ENCODE peak calls at places on chromosomes 6 and 20, in six cellular contexts. P is H1, M is K562, S is GM12891, H is GM12878, J is HepG2. W is an unnamed sample.

GRCh38 chr6:51995214-51995735 is 92.1 kb downstream of the PKHD1 start:
- DNase-seq in P (no peak), M (no peak), S (no peak), H (no peak), J (no peak), W (no peak)

GRCh38 chr6:158654960-158655485 is 5.2 kb downstream of the SYTL3 start:
- DNase-seq in P (no peak), M (no peak), S (no peak), H (no peak), J (no peak), W (no peak)

GRCh38 chr6:142045380-142046270 is 87.1 kb upstream of the GJE1 start:
- DNase-seq in P (no peak), M (no peak), S (no peak), H (no peak), J (no peak), W (no peak)

GRCh38 chr20:64069614-64070243 is 6.7 kb downstream of the TCEA2 start:
- DNase-seq in P (peak), M (peak), S (no peak), H (no peak), J (peak), W (peak)

GRCh38 chr20:41004561-41005360 is 23.9 kb upstream of the TOP1 start:
- DNase-seq in P (no peak), M (no peak), S (no peak), H (no peak), J (no peak), W (no peak)

GRCh38 chr6:16667509-16667908 is 93.8 kb downstream of the ATXN1 start:
- DNase-seq in P (no peak), M (no peak), S (no peak), H (no peak), J (no peak), W (no peak)

GRCh38 chr20:57409672-57410397 is 18.6 kb downstream of the RBM38 start:
- DNase-seq in P (no peak), M (peak), S (no peak), H (no peak), J (no peak), W (no peak)

GRCh38 chr6:51495016-51495805 is 592.2 kb downstream of the PKHD1 start:
- DNase-seq in P (no peak), M (no peak), S (no peak), H (no peak), J (no peak), W (no peak)

GRCh38 chr6:106974337-106974998 is at the start of gene CD24:
- DNase-seq in P (peak), M (no peak), S (no peak), H (no peak), J (no peak), W (no peak)
- TF ChIP-seq POLR2A in P (peak), M (no peak), S (no peak), H (peak), J (peak), W (no peak)

GRCh38 chr20:16407251-16408067 is 165.8 kb downstream of the KIF16B start:
- DNase-seq in P (no peak), M (no peak), S (no peak), H (no peak), J (peak), W (no peak)
- TF ChIP-seq TAF1 in P (no peak), M (no peak), S (no peak), H (no peak), J (no peak), W (no peak)

DNA sequence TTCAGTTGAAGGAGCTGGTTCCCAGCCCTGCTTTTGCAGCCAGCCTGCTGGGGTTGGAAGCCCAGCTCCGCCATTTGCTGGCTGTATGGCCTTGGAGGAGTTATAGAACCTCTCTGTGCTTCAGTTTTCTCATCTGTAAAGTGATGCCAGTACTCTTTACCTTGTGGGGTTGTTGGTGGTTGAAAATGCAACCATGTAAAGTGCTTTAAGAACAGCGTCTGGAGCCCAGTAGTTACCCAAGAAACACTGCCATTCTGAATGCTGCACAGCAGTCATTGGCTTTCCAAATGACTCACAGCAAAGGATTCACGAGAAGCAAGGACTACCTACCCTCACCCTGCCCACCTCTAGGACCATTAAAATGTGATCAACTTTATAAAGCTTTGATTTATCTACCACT is 154.4 kb downstream of the F13A1 start:
- DNase-seq in P (no peak), M (no peak), S (no peak), H (no peak), J (no peak), W (no peak)
- TF ChIP-seq POLR2A in P (no peak), M (no peak), S (no peak), H (no peak), J (no peak), W (no peak)

GRCh38 chr6:134373966-134374365 is 56.1 kb upstream of the SGK1 start:
- DNase-seq in P (no peak), M (no peak), S (no peak), H (no peak), J (no peak), W (no peak)

GRCh38 chr6:134374486-134374885 is 56.6 kb upstream of the SGK1 start:
- DNase-seq in P (no peak), M (no peak), S (no peak), H (no peak), J (no peak), W (no peak)

GRCh38 chr6:134375199-134375598 is 57.3 kb upstream of the SGK1 start:
- DNase-seq in P (no peak), M (no peak), S (no peak), H (no peak), J (no peak), W (no peak)

GRCh38 chr6:134373282-134373922 is 55.5 kb upstream of the SGK1 start:
- DNase-seq in P (no peak), M (peak), S (peak), H (peak), J (no peak), W (peak)

DNA sequence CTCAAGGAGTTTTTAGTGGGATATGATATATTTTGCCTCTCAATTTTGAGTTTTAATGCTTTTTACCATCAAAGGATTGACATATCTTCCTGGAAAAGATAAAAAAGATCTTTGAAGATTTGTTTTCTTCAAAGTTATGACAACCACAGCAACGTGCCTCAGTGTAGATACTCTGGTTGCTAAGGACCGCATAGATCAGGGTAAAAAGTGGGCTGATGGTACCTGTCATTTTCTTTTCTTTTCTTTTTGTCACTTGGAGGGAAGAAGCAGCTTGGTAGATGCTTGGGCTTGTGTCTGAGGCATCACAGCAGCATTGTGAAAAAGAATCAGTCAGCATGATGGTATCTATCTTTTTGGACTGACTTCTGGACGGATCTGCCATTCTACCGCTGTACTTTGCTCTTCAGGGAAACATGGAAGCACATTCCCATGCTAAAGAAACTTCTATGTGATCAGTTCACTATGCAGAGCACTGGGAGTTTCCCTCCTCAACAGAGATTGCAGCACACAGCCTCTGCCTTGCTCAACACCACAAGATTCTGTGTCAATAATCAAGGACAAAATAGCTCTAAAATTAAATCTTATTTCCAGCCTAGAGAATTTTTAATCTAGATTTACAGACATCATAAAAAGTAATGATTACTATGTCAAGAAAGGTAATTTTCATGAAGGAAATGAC is 54.8 kb upstream of the SGK1 start:
- DNase-seq in P (no peak), M (no peak), S (no peak), H (no peak), J (no peak), W (no peak)
- TF ChIP-seq TAF1 in P (no peak), M (no peak), S (no peak), H (no peak), J (no peak), W (no peak)

DNA sequence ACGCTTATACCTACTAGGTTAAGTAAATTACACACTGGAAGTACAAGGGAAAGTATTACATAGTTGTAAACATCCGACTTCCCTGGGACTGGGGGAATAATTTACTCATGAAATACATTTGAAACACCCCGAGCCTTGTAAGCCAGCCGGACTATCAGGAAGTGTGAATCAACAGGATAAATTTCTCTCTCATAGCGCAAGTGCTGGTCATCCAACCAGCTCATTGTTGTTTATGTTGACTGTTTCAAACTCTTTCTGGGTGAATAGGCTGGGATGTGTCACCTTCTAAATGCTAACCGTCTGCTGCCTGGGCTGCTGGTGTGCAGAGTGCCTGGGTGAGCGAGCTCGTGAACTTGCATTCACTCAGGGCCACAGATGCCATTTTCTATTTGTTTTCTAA is 5.0 kb downstream of the BMP6 start:
- DNase-seq in P (no peak), M (no peak), S (no peak), H (no peak), J (peak), W (no peak)
- TF ChIP-seq POLR2A in P (no peak), M (no peak), S (no peak), H (no peak), J (no peak), W (no peak)

DNA sequence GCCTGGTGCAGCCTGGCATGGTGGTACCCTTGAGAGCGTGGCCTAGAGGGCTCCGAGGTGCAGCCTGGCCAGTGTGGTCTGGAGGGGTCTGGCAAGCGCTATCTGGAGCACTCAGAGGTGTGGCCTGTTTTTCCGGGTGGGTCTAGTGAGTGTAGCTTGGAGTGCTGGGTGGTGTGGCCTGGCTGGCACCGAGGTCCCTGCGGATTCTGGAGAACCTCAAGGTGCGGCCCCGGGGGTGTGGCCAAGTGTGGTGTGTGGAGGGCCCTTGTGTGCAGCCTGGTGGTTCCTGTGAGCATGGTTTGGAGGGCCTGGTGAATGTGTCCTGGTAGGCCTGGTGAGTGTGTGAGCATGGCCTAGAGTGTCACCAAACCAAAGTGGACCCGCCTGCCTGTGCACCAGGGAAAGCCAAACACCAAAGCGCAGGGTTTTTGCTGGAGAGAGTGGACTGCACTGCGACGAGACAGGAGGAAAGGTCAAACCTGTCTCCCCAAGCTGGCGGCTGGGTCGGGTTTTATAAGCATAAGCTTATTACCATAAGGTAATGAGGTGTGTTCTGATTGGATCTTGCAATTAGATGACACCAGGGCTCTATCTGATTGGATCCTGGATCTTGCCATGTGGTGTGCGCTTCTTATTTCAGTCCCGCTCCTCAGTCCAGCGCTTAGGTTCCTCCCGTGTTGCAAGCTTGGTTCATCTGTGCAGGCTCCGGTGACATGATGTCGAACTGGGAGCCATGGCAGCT is 35.7 kb downstream of the IGF2R start:
- DNase-seq in P (no peak), M (no peak), S (no peak), H (no peak), J (no peak), W (no peak)
- TF ChIP-seq TAF1 in P (no peak), M (no peak), S (no peak), H (no peak), J (no peak), W (no peak)

GRCh38 chr6:35496036-35496850 is 636 bp downstream of the TEAD3 start:
- DNase-seq in P (no peak), M (peak), S (no peak), H (no peak), J (peak), W (no peak)

GRCh38 chr6:35494161-35494563 is 2.7 kb downstream of the TEAD3 start:
- DNase-seq in P (no peak), M (no peak), S (no peak), H (no peak), J (no peak), W (no peak)

GRCh38 chr6:35493307-35493983 is 3.4 kb downstream of the TEAD3 start:
- DNase-seq in P (no peak), M (no peak), S (no peak), H (no peak), J (no peak), W (no peak)

GRCh38 chr6:35496851-35497570 is at the start of gene TEAD3:
- DNase-seq in P (no peak), M (peak), S (peak), H (no peak), J (peak), W (peak)

DNA sequence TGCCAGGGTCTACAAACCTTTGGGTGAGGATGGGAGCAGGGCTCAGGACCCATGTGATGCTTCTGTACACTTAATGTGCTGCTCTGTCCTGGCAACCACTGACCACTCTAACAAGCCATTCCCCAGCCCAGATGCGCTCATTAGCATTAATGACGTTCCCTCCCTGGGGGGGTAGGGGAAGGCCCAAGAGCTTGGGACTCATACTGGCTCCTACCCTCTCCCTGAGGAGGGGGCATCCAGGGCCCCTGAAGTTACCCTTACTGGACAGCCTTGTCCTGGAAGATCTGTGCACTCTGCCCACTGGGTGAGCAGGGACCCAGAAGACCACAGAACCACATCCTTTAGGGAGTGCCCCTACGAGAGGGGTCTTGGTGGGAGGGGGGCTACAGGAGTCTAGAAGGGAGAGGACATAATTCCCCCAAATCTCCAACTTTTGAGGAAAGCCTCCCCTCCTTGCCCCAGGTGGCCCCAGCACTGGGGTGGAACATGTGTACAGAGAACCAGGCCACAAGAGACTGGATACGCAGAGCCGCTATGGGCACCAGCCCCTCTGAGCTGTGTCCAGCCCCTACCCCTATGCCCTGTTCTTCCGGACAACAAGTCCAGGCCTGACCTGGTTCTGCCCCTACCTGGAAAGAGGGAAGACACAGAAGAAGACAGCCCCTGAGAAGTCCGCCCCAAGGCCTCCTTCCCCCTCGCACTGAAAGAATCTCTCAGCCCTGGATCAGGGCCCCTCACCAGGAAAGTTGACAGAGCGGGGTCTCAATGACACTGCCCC is 1.4 kb downstream of the TEAD3 start:
- DNase-seq in P (no peak), M (no peak), S (no peak), H (no peak), J (no peak), W (no peak)
- TF ChIP-seq POLR2A in P (no peak), M (no peak), S (no peak), H (no peak), J (no peak), W (no peak)

W was measured in GM12892.